ENCODE peak calls at places on chromosome 15, in four cellular contexts. W is GM12878, P is HepG2, I is K562. K is an unnamed sample.

GRCh38 chr15:73841756-73842590 is 31.4 kb upstream of the TBC1D21 start:
- DNase-seq in W (no peak), P (no peak), I (no peak), K (no peak)

GRCh38 chr15:87671289-87671688 is 585.2 kb downstream of the NTRK3 start:
- DNase-seq in W (no peak), P (no peak), I (peak), K (no peak)

GRCh38 chr15:75727851-75728715 is 15.4 kb upstream of the CSPG4 start:
- DNase-seq in W (no peak), P (peak), I (no peak), K (peak)

GRCh38 chr15:99507732-99508571 is 57.8 kb upstream of the MEF2A start:
- DNase-seq in W (no peak), P (no peak), I (no peak), K (no peak)

GRCh38 chr15:41655716-41656115 is 4.5 kb upstream of the MGA start:
- DNase-seq in W (no peak), P (no peak), I (no peak), K (no peak)

GRCh38 chr15:67758610-67759300 is 66.6 kb upstream of the SKOR1 start:
- DNase-seq in W (no peak), P (no peak), I (no peak), K (no peak)

GRCh38 chr15:36779744-36780408 is 200.4 kb downstream of the CDIN1 start:
- DNase-seq in W (no peak), P (no peak), I (no peak), K (no peak)

GRCh38 chr15:80982839-80983238 is 6.8 kb downstream of the MESD start:
- DNase-seq in W (no peak), P (no peak), I (no peak), K (no peak)

GRCh38 chr15:49380912-49381311 is 42.1 kb upstream of the FGF7 start:
- DNase-seq in W (no peak), P (no peak), I (no peak), K (no peak)

GRCh38 chr15:40562691-40563090 is 2.2 kb downstream of the CCDC32 start:
- DNase-seq in W (no peak), P (no peak), I (no peak), K (no peak)

GRCh38 chr15:100255644-100256043 is 86.1 kb downstream of the ADAMTS17 start:
- DNase-seq in W (no peak), P (no peak), I (peak), K (no peak)

GRCh38 chr15:70833897-70834765 is 19.8 kb downstream of the LARP6 start:
- DNase-seq in W (no peak), P (peak), I (no peak), K (peak)

GRCh38 chr15:41494190-41494921 is 682 bp downstream of the ITPKA start:
- DNase-seq in W (no peak), P (peak), I (peak), K (peak)

GRCh38 chr15:76190767-76191538 is 120.3 kb downstream of the ETFA start:
- DNase-seq in W (peak), P (peak), I (peak), K (peak)

GRCh38 chr15:75945953-75946352 is 42.3 kb downstream of the FBXO22 start:
- DNase-seq in W (no peak), P (no peak), I (no peak), K (no peak)

GRCh38 chr15:99909914-99910313 is 176.7 kb upstream of the LYSMD4 start:
- DNase-seq in W (no peak), P (peak), I (peak), K (peak)

GRCh38 chr15:78125267-78125666 is 6.0 kb downstream of the CIB2 start:
- DNase-seq in W (no peak), P (no peak), I (no peak), K (no peak)
- TF ChIP-seq FOXK2 in W (no peak), P (no peak), I (no peak), K (no peak)

GRCh38 chr15:64776402-64776786 is 1.0 kb upstream of the RBPMS2 start:
- DNase-seq in W (no peak), P (no peak), I (no peak), K (no peak)

GRCh38 chr15:64772964-64773363 is 2.4 kb downstream of the RBPMS2 start:
- DNase-seq in W (no peak), P (no peak), I (no peak), K (no peak)

GRCh38 chr15:64773606-64774555 is 1.5 kb downstream of the RBPMS2 start:
- DNase-seq in W (no peak), P (no peak), I (no peak), K (no peak)

GRCh38 chr15:64774556-64775523 is 549 bp downstream of the RBPMS2 start:
- DNase-seq in W (no peak), P (no peak), I (peak), K (peak)

DNA sequence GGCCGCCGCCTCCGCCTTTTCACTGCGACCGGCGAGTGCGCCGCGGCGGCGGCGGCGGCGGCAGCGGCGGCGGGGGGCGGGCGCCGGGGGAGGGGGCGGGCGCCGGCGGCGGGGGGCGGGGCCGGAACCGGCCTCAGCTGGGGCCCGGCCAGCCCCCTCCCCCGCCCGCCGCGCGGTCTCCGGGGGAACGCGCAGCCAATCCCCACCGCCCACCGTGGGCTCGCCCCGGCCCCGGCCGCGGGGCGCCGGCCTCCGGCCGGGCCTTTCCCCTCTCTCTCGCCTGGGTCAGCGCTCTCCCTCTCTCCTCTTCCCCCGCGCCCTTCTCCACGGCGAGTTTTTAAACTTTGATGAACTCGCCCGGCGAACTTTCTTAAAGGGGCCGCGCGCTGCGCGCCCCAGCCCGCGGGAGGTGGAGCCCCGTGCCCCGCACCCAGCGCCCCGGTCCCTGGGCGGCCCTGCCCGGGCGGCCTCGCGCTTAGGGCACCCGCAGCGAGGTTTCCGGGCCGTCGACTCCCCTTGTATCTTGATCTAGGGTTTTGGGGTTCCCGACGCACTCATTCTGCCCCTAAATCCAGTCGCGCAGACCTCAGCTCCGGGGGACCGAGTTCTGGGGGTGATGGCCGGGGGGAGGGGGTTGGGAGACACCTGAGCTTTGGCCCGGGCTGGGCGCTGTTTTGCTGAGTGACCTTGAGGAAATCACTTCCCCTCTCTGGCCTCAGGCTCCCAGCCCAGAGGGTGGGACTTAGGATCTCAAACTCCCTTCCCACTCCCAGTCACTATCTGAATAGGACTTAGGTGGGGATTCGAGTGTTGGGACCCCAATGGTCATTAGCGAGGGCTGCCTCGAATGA is at the start of gene RBPMS2:
- DNase-seq in W (no peak), P (no peak), I (peak), K (peak)
- TF ChIP-seq FOXK2 in W (no peak), P (no peak), I (no peak), K (no peak)

GRCh38 chr15:45140851-45141250 is 11.1 kb downstream of the DUOX1 start:
- DNase-seq in W (no peak), P (no peak), I (no peak), K (no peak)
- TF ChIP-seq FOXK2 in W (no peak), P (no peak), I (no peak), K (no peak)

GRCh38 chr15:53197426-53197839 is 407.3 kb upstream of the ONECUT1 start:
- DNase-seq in W (no peak), P (peak), I (peak), K (peak)
- TF ChIP-seq FOXK2 in W (no peak), P (no peak), I (no peak), K (no peak)

GRCh38 chr15:27458370-27459084 is 487.5 kb downstream of the GABRG3 start:
- DNase-seq in W (no peak), P (no peak), I (no peak), K (no peak)
- TF ChIP-seq FOXK2 in W (no peak), P (no peak), I (no peak), K (no peak)

DNA sequence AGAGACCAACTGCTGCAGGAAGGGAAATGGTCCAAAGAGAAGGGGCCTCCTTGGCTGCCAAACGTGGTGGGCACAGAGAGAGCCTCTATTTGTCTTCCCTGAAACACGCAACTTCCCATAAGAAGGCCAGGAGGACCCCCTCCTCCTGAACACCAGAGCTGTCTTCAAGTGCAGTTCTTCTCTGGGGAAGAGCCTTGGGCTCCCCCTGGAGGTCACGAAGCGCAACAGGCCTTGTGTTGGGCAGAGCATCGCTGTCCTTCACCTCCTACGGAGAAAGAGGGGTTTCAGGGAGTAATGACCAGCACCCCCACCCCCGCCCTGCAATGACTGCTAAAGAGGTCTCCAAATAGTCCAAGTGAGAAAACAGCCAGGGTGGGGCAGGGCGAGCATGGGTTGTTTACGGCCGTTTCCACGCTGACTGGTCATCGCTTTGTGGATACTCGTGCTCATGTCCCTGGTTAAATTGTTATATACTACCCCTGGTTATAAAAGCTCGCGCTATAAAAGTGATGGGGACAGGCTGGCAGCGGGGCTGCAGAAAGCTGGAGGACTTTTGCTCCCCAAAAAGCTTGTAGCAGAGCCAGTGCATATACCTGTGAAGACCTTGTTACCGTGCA is 397.5 kb upstream of the ATP10A start:
- DNase-seq in W (no peak), P (peak), I (peak), K (peak)
- TF ChIP-seq FOXK2 in W (no peak), P (no peak), I (no peak), K (no peak)

GRCh38 chr15:23536659-23537058 is 28.8 kb upstream of the MKRN3 start:
- DNase-seq in W (no peak), P (no peak), I (no peak), K (no peak)
- TF ChIP-seq FOXK2 in W (no peak), P (no peak), I (no peak), K (no peak)

GRCh38 chr15:60620707-60621106 is 141.8 kb upstream of the ICE2 start:
- DNase-seq in W (no peak), P (no peak), I (no peak), K (no peak)
- TF ChIP-seq FOXK2 in W (no peak), P (no peak), I (no peak), K (no peak)

K was measured in HEK293T.